ENCODE peak calls at places on chromosomes 6 and 20, in six cellular contexts. P is lower leg skin; K is H54; Y is SW 1271; R is activated B cell treated with CpG ODN at 0.5 μM for 24 hours; Q is stimulated activated CD8-positive, alpha-beta memory T cell treated with anti-CD3 and anti-CD28 coated beads, Interleukin-2, amount 100 ng/mL, for 1 hour. X is an unnamed sample.

GRCh38 chr6:157225575-157225995 is 97.7 kb downstream of the TMEM242 start:
- DNase-seq in P (no peak), Q (no peak), R (no peak), Y (no peak), K (no peak), X (no peak)

GRCh38 chr6:163960128-163960527 is 545.6 kb downstream of the QKI start:
- DNase-seq in Q (no peak), Y (no peak), K (no peak), P (no peak), R (no peak), X (no peak)

GRCh38 chr20:44092551-44093248 is 94.3 kb downstream of the JPH2 start:
- DNase-seq in Y (no peak), K (no peak), R (no peak), P (no peak), Q (no peak), X (peak)

GRCh38 chr20:24007758-24008157 is 19.2 kb upstream of the GGTLC1 start:
- DNase-seq in Q (no peak), P (no peak), K (no peak), Y (no peak), R (no peak), X (no peak)

GRCh38 chr20:53750827-53751393 is 157.3 kb upstream of the ZNF217 start:
- DNase-seq in Y (no peak), Q (no peak), R (no peak), K (no peak), P (peak), X (peak)

GRCh38 chr6:12014873-12015149 is 2.7 kb downstream of the HIVEP1 start:
- DNase-seq in Y (no peak), K (no peak), Q (no peak), R (no peak), P (no peak), X (no peak)

GRCh38 chr20:23117738-23118137 is 31.6 kb upstream of the CD93 start:
- DNase-seq in K (no peak), P (no peak), Y (no peak), Q (no peak), R (no peak), X (no peak)

GRCh38 chr6:85394853-85395538 is 54.9 kb upstream of the NT5E start:
- DNase-seq in P (no peak), Q (no peak), K (no peak), R (no peak), Y (no peak), X (no peak)

GRCh38 chr6:190596-191395 is 101.5 kb upstream of the DUSP22 start:
- DNase-seq in P (no peak), Y (no peak), R (no peak), K (no peak), Q (no peak), X (peak)

GRCh38 chr6:3414704-3415453 is 42.0 kb downstream of the SLC22A23 start:
- DNase-seq in Q (no peak), P (no peak), K (no peak), R (no peak), Y (no peak), X (no peak)

GRCh38 chr20:19520261-19520660 is 237.8 kb upstream of the RIN2 start:
- DNase-seq in R (no peak), P (no peak), K (no peak), Y (no peak), Q (no peak), X (no peak)

GRCh38 chr6:3405679-3406078 is 51.2 kb downstream of the SLC22A23 start:
- DNase-seq in R (no peak), K (no peak), Y (no peak), Q (no peak), P (no peak), X (no peak)

GRCh38 chr6:137494281-137494966 is at the start of gene OLIG3:
- DNase-seq in Y (no peak), R (no peak), K (no peak), Q (no peak), P (no peak), X (no peak)

GRCh38 chr6:111030008-111031006 is 48.5 kb downstream of the RPF2 start:
- DNase-seq in Q (no peak), R (no peak), Y (no peak), P (no peak), K (no peak), X (no peak)

GRCh38 chr6:144613859-144614258 is 328.7 kb downstream of the UTRN start:
- DNase-seq in K (no peak), R (no peak), Y (no peak), Q (no peak), P (no peak), X (no peak)

GRCh38 chr20:48682529-48683385 is 145.0 kb downstream of the PREX1 start:
- DNase-seq in K (peak), Q (no peak), Y (no peak), R (no peak), P (peak), X (peak)

GRCh38 chr6:41682497-41682961 is 44.3 kb downstream of the MDFI start:
- DNase-seq in R (peak), Y (no peak), Q (no peak), K (no peak), P (no peak), X (no peak)

GRCh38 chr6:33410711-33411631 is at the start of gene PHF1:
- DNase-seq in R (peak), Y (peak), Q (peak), P (no peak), K (no peak), X (peak)

GRCh38 chr6:30463651-30464618 is 25.4 kb upstream of the HLA-E start:
- DNase-seq in P (no peak), Q (peak), R (peak), Y (no peak), K (no peak), X (no peak)

GRCh38 chr20:4040283-4041179 is 25.2 kb upstream of the RNF24 start:
- DNase-seq in Y (no peak), K (no peak), Q (no peak), R (no peak), P (no peak), X (no peak)

GRCh38 chr6:113881473-113881980 is 24.4 kb downstream of the MARCKS start:
- DNase-seq in Y (no peak), K (no peak), P (no peak), Q (no peak), R (no peak), X (no peak)

GRCh38 chr20:41182296-41183212 is 45.2 kb downstream of the PLCG1 start:
- DNase-seq in R (peak), K (no peak), P (no peak), Q (no peak), Y (no peak), X (no peak)

GRCh38 chr6:246349-246748 is 45.9 kb upstream of the DUSP22 start:
- DNase-seq in Q (no peak), P (no peak), K (no peak), R (no peak), Y (no peak), X (no peak)

GRCh38 chr6:118198746-118199145 is 291.7 kb downstream of the SLC35F1 start:
- DNase-seq in Y (no peak), K (no peak), P (no peak), R (no peak), Q (no peak), X (no peak)

GRCh38 chr6:90714319-90714718 is 127.4 kb upstream of the MAP3K7 start:
- DNase-seq in Y (no peak), P (no peak), K (no peak), Q (no peak), R (no peak), X (no peak)

GRCh38 chr6:166559662-166560061 is 26.8 kb downstream of the RAMACL start:
- DNase-seq in K (no peak), P (no peak), Y (no peak), Q (no peak), R (no peak), X (no peak)

GRCh38 chr6:54879188-54879985 is 32.8 kb downstream of the FAM83B start:
- DNase-seq in Q (no peak), R (no peak), P (no peak), Y (no peak), K (no peak), X (no peak)

GRCh38 chr20:50385733-50386640 is 124.2 kb upstream of the PTPN1 start:
- DNase-seq in P (no peak), R (no peak), K (no peak), Y (no peak), Q (peak), X (no peak)

GRCh38 chr6:43878823-43879495 is 108.9 kb downstream of the VEGFA start:
- DNase-seq in K (no peak), Y (no peak), P (no peak), R (no peak), Q (no peak), X (no peak)

GRCh38 chr6:150006961-150007464 is 18.3 kb downstream of the RAET1L start:
- DNase-seq in R (no peak), Q (no peak), K (no peak), P (no peak), Y (no peak), X (no peak)

GRCh38 chr6:162306616-162307015 is 420.9 kb downstream of the PRKN start:
- DNase-seq in Y (no peak), K (no peak), P (no peak), R (no peak), Q (no peak), X (no peak)

GRCh38 chr6:159727717-159728440 is 573 bp downstream of the WTAP start:
- DNase-seq in P (no peak), K (no peak), Q (no peak), R (no peak), Y (peak), X (peak)

GRCh38 chr6:35042041-35042440 is 99.1 kb downstream of the TCP11 start:
- DNase-seq in Y (no peak), P (no peak), Q (no peak), R (no peak), K (no peak), X (no peak)

GRCh38 chr6:107656883-107657282 is 167.0 kb downstream of the SOBP start:
- DNase-seq in K (no peak), P (no peak), R (no peak), Y (no peak), Q (no peak), X (no peak)

GRCh38 chr6:88161921-88162320 is 4.2 kb downstream of the CNR1 start:
- DNase-seq in Y (no peak), Q (no peak), R (no peak), P (no peak), K (no peak), X (no peak)

GRCh38 chr6:25601797-25602679 is 50.0 kb upstream of the SCGN start:
- DNase-seq in R (no peak), Y (no peak), P (no peak), Q (no peak), K (peak), X (peak)

GRCh38 chr6:44072959-44073611 is 54.2 kb downstream of the MRPL14 start:
- DNase-seq in K (peak), Y (no peak), R (peak), Q (peak), P (no peak), X (no peak)

GRCh38 chr6:563863-564262 is 93.0 kb downstream of the HUS1B start:
- DNase-seq in R (no peak), Y (no peak), Q (no peak), K (no peak), P (no peak), X (no peak)